ENCODE peak calls at places on chromosome 1, in six cellular contexts. C is stromal cell of bone marrow; G is cardiac muscle cell; O is activated CD8-positive, alpha-beta memory T cell treated with anti-CD3 and anti-CD28 coated beads for 48 hours; S is frontal cortex; T is amniotic epithelial cell. K is an unnamed sample.

GRCh38 chr1:117388328-117388727 is 21.1 kb downstream of the MAN1A2 start:
- DNase-seq in C (no peak), G (no peak), O (no peak), S (no peak), T (no peak), K (no peak)

GRCh38 chr1:200437556-200438203 is 27.8 kb upstream of the ZNF281 start:
- DNase-seq in C (no peak), G (no peak), O (no peak), S (no peak), T (no peak), K (no peak)

GRCh38 chr1:156372876-156373275 is 3.9 kb downstream of the RHBG start:
- DNase-seq in C (no peak), G (no peak), O (no peak), S (no peak), T (no peak), K (no peak)

GRCh38 chr1:12757836-12758235 is 11.8 kb downstream of the CFAP107 start:
- DNase-seq in C (no peak), G (no peak), O (no peak), S (no peak), T (no peak), K (no peak)

GRCh38 chr1:243748706-243749283 is 101.2 kb downstream of the AKT3 start:
- DNase-seq in C (peak), G (peak), O (no peak), S (peak), T (peak), K (peak)

GRCh38 chr1:148353461-148354283 is 129.4 kb downstream of the PPIAL4G start:
- DNase-seq in C (peak), G (peak), O (no peak), S (no peak), T (peak), K (no peak)

GRCh38 chr1:78091215-78091813 is 45.5 kb downstream of the GIPC2 start:
- DNase-seq in C (no peak), G (no peak), O (no peak), S (no peak), T (no peak), K (no peak)

GRCh38 chr1:77926561-77927357 is 38.3 kb downstream of the NEXN start:
- DNase-seq in C (no peak), G (no peak), O (no peak), S (no peak), T (peak), K (no peak)

GRCh38 chr1:183097438-183098051 is 74.3 kb downstream of the LAMC1 start:
- DNase-seq in C (no peak), G (peak), O (no peak), S (no peak), T (peak), K (no peak)

GRCh38 chr1:61000327-61000726 is 82.0 kb upstream of the NFIA start:
- DNase-seq in C (no peak), G (no peak), O (no peak), S (no peak), T (no peak), K (no peak)

GRCh38 chr1:16088996-16089395 is 15.5 kb upstream of the FAM131C start:
- DNase-seq in C (no peak), G (peak), O (no peak), S (no peak), T (peak), K (peak)

GRCh38 chr1:156887324-156887723 is 6.2 kb upstream of the PEAR1 start:
- DNase-seq in C (no peak), G (no peak), O (no peak), S (no peak), T (no peak), K (no peak)

GRCh38 chr1:229669333-229669732 is 43.3 kb downstream of the URB2 start:
- DNase-seq in C (no peak), G (peak), O (no peak), S (no peak), T (no peak), K (no peak)

GRCh38 chr1:77232829-77233228 is 13.6 kb upstream of the PIGK start:
- DNase-seq in C (no peak), G (no peak), O (no peak), S (no peak), T (no peak), K (no peak)

GRCh38 chr1:227869281-227869842 is 53.9 kb downstream of the PRSS38 start:
- DNase-seq in C (no peak), G (no peak), O (no peak), S (no peak), T (no peak), K (no peak)

GRCh38 chr1:167438171-167439138 is 79.9 kb downstream of the CD247 start:
- DNase-seq in C (no peak), G (no peak), O (no peak), S (no peak), T (no peak), K (no peak)

GRCh38 chr1:62391369-62391971 is 45.4 kb upstream of the USP1 start:
- DNase-seq in C (no peak), G (peak), O (no peak), S (no peak), T (no peak), K (no peak)

GRCh38 chr1:57623039-57623790 is 199.4 kb upstream of the DAB1 start:
- DNase-seq in C (no peak), G (peak), O (no peak), S (peak), T (no peak), K (peak)

GRCh38 chr1:24443241-24443656 is 27.6 kb downstream of the NIPAL3 start:
- DNase-seq in C (no peak), G (peak), O (no peak), S (no peak), T (peak), K (no peak)

GRCh38 chr1:41870076-41870562 is 48.6 kb downstream of the HIVEP3 start:
- DNase-seq in C (no peak), G (no peak), O (no peak), S (no peak), T (peak), K (no peak)

GRCh38 chr1:102834688-102835320 is 273.5 kb downstream of the COL11A1 start:
- DNase-seq in C (peak), G (no peak), O (no peak), S (no peak), T (no peak), K (no peak)

GRCh38 chr1:183198463-183198862 is 12.4 kb downstream of the LAMC2 start:
- DNase-seq in C (peak), G (peak), O (no peak), S (no peak), T (peak), K (peak)

GRCh38 chr1:67685067-67685557 is at the start of gene GADD45A:
- DNase-seq in C (peak), G (peak), O (peak), S (peak), T (peak), K (peak)

GRCh38 chr1:186681806-186682205 is 1.6 kb upstream of the PTGS2 start:
- DNase-seq in C (peak), G (peak), O (no peak), S (no peak), T (peak), K (no peak)